ENCODE peak calls at places on chromosomes 5 and 9, in six cellular contexts. Z is CD4-positive, alpha-beta T cell; I is transverse colon; F is uterus; O is WERI-Rb-1; B is GM12878. X is an unnamed sample. For H3K9me3 and H3K27me3, the result is how much of the 10 kb centered on the place peaks cover.

GRCh38 chr9:34380034-34380510 is 3.4 kb upstream of the MYORG start:
- DNase-seq in Z (no peak), I (no peak), F (no peak), O (no peak), B (no peak), X (no peak)

GRCh38 chr9:129626944-129627297 is 958 bp downstream of the NTMT1 start:
- DNase-seq in Z (no peak), I (no peak), F (no peak), O (no peak), B (no peak), X (peak)

GRCh38 chr5:13601152-13601551 is 343.3 kb downstream of the DNAH5 start:
- DNase-seq in Z (no peak), I (no peak), F (no peak), O (no peak), B (no peak), X (no peak)

GRCh38 chr9:4762889-4763521 is 22.0 kb upstream of the AK3 start:
- DNase-seq in Z (no peak), I (peak), F (peak), O (no peak), B (no peak), X (no peak)

GRCh38 chr5:76384705-76385104 is 18.4 kb upstream of the IQGAP2 start:
- DNase-seq in Z (no peak), I (no peak), F (no peak), O (no peak), B (no peak), X (no peak)

GRCh38 chr9:7360513-7360912 is 439.1 kb downstream of the DMAC1 start:
- DNase-seq in Z (no peak), I (no peak), F (no peak), O (no peak), B (no peak), X (no peak)

GRCh38 chr9:136545065-136545965 is 533 bp downstream of the NOTCH1 start:
- DNase-seq in Z (peak), I (no peak), F (no peak), O (no peak), B (no peak), X (peak)

GRCh38 chr5:68396722-68397121 is 181.2 kb downstream of the PIK3R1 start:
- DNase-seq in Z (no peak), I (peak), F (no peak), O (peak), B (no peak), X (no peak)

GRCh38 chr5:132677191-132677590 is 3.4 kb downstream of the IL4 start:
- DNase-seq in Z (no peak), I (peak), F (peak), O (peak), B (no peak), X (peak)

GRCh38 chr5:135833961-135834638 is 363 bp upstream of the SLC25A48 start:
- DNase-seq in Z (no peak), I (no peak), F (no peak), O (no peak), B (no peak), X (no peak)

GRCh38 chr9:93900436-93900819 is 54.7 kb downstream of the BARX1 start:
- DNase-seq in Z (no peak), I (no peak), F (no peak), O (no peak), B (no peak), X (no peak)

GRCh38 chr9:105053209-105053652 is 125.3 kb upstream of the ABCA1 start:
- DNase-seq in Z (no peak), I (no peak), F (peak), O (no peak), B (peak), X (peak)

GRCh38 chr5:77636423-77637169 is 1.9 kb downstream of the OTP start:
- DNase-seq in Z (no peak), I (no peak), F (no peak), O (no peak), B (no peak), X (no peak)

DNA sequence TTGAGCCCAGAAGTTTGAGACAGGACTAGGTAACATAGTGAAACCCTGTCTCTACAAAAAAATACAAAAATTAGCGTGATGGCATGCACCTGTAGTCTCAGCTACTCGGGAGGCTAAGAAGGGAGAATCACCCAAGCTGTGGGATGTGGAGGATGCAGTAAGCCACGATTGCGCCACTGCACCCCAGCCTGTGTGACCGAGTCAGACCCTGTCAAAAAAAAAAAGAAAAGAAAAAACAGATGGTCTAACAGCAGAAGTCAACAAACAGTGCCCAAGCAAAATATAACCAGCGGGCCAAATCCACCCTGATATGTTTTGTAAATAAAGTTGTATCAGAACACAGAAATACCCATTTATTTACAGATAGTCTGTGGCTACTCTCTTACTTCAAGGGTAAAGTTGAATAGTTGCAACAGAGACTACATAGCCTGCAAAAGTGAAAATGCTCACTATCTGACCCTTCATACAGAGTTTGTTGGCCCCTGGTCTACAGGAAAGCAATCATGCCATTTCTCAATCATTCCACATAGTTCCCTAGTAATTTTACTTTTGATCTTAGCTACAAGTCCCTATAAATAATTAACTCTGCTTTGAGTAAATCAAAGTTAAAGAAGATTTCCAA is 383.7 kb downstream of the TLE1 start:
- DNase-seq in Z (no peak), I (no peak), F (no peak), O (no peak), B (no peak), X (no peak)
- H3K9me3 ChIP-seq in Z (under half), I (under half), F (under half), O (under half), B (under half), X (under half)

GRCh38 chr9:97501972-97502221 is 431 bp downstream of the TMOD1 start:
- DNase-seq in Z (no peak), I (no peak), F (no peak), O (no peak), B (no peak), X (no peak)

GRCh38 chr9:97500263-97500662 is 1.2 kb upstream of the TMOD1 start:
- DNase-seq in Z (no peak), I (no peak), F (no peak), O (no peak), B (no peak), X (no peak)

GRCh38 chr9:97501177-97501971 is at the start of gene TMOD1:
- DNase-seq in Z (no peak), I (peak), F (peak), O (peak), B (no peak), X (peak)

GRCh38 chr9:97502222-97502983 is 937 bp downstream of the TMOD1 start:
- DNase-seq in Z (no peak), I (no peak), F (peak), O (no peak), B (no peak), X (no peak)

GRCh38 chr9:97500765-97501176 is 695 bp upstream of the TMOD1 start:
- DNase-seq in Z (no peak), I (no peak), F (no peak), O (no peak), B (no peak), X (no peak)
- H3K27me3 ChIP-seq in Z (under half), I (half or more), F (under half), O (under half), B (under half), X (under half)

GRCh38 chr5:141402553-141403328 is at the start of gene PCDHGA9:
- DNase-seq in Z (no peak), I (no peak), F (no peak), O (peak), B (no peak), X (no peak)

GRCh38 chr5:141403387-141403786 is 809 bp downstream of the PCDHGA9 start:
- DNase-seq in Z (no peak), I (no peak), F (no peak), O (no peak), B (no peak), X (no peak)

GRCh38 chr5:141398608-141399007 is 861 bp downstream of the PCDHGB5 start:
- DNase-seq in Z (no peak), I (no peak), F (no peak), O (no peak), B (no peak), X (no peak)

GRCh38 chr5:141399555-141400258 is 2.0 kb downstream of the PCDHGB5 start:
- DNase-seq in Z (no peak), I (no peak), F (no peak), O (no peak), B (no peak), X (no peak)
- H3K9me3 ChIP-seq in Z (under half), I (half or more), F (under half), O (under half), B (under half), X (under half)

GRCh38 chr9:133430244-133430643 is 8.1 kb downstream of the ADAMTS13 start:
- DNase-seq in Z (no peak), I (no peak), F (no peak), O (no peak), B (no peak), X (no peak)
- H3K27me3 ChIP-seq in Z (under half), I (under half), F (under half), O (under half), B (under half), X (under half)

GRCh38 chr5:141420855-141421488 is at the start of gene PCDHGA11:
- DNase-seq in Z (no peak), I (no peak), F (no peak), O (peak), B (peak), X (no peak)
- H3K9me3 ChIP-seq in Z (half or more), I (half or more), F (under half), O (under half), B (under half), X (under half)

GRCh38 chr9:72168075-72168474 is 18.8 kb downstream of the GDA start:
- DNase-seq in Z (no peak), I (no peak), F (no peak), O (no peak), B (no peak), X (no peak)
- H3K27me3 ChIP-seq in Z (under half), I (under half), F (under half), O (under half), B (under half), X (under half)